ENCODE peak calls at places on chromosomes 2 and 18, in four cellular contexts. U is K562, T is HL-60, D is GM12878. W is an unnamed sample.

GRCh38 chr2:3602553-3603339 is 7.8 kb downstream of the COLEC11 start:
- DNase-seq in U (no peak), T (no peak), D (no peak), W (no peak)

GRCh38 chr2:213101109-213101508 is 50.3 kb downstream of the IKZF2 start:
- DNase-seq in U (no peak), T (no peak), D (no peak), W (no peak)

GRCh38 chr18:75377258-75377657 is 50.2 kb downstream of the SMIM21 start:
- DNase-seq in U (no peak), T (no peak), D (no peak), W (no peak)

GRCh38 chr2:236507393-236508085 is 62.1 kb upstream of the ACKR3 start:
- DNase-seq in U (no peak), T (no peak), D (no peak), W (peak)

GRCh38 chr18:31863103-31863502 is 79.8 kb downstream of the TRAPPC8 start:
- DNase-seq in U (no peak), T (no peak), D (no peak), W (no peak)

GRCh38 chr2:206277503-206277902 is 3.0 kb downstream of the ZDBF2 start:
- DNase-seq in U (no peak), T (no peak), D (no peak), W (no peak)

GRCh38 chr2:231541605-231542509 is 11.6 kb upstream of the NMUR1 start:
- DNase-seq in U (peak), T (no peak), D (no peak), W (no peak)

GRCh38 chr2:10547011-10547410 is 98.9 kb upstream of the ODC1 start:
- DNase-seq in U (no peak), T (no peak), D (no peak), W (no peak)

GRCh38 chr2:96024336-96025106 is 10.2 kb downstream of the GPAT2 start:
- DNase-seq in U (no peak), T (no peak), D (no peak), W (no peak)

GRCh38 chr2:227853204-227853629 is 18.2 kb upstream of the DAW1 start:
- DNase-seq in U (no peak), T (no peak), D (no peak), W (no peak)

GRCh38 chr18:50058731-50059130 is 136.2 kb downstream of the MYO5B start:
- DNase-seq in U (no peak), T (no peak), D (no peak), W (no peak)

GRCh38 chr2:219335373-219335786 is 2.8 kb upstream of the RESP18 start:
- DNase-seq in U (no peak), T (no peak), D (no peak), W (no peak)

GRCh38 chr18:7749510-7749981 is 182.4 kb downstream of the PTPRM start:
- DNase-seq in U (no peak), T (no peak), D (no peak), W (no peak)

GRCh38 chr2:105126353-105126752 is 88.5 kb downstream of the MRPS9 start:
- DNase-seq in U (no peak), T (no peak), D (no peak), W (no peak)

GRCh38 chr2:206556357-206556949 is 85.8 kb upstream of the FAM237A start:
- DNase-seq in U (peak), T (peak), D (no peak), W (no peak)

GRCh38 chr18:79245517-79246001 is 150.2 kb upstream of the NFATC1 start:
- DNase-seq in U (no peak), T (no peak), D (no peak), W (no peak)

GRCh38 chr2:40448476-40449079 is 3.3 kb downstream of the SLC8A1 start:
- DNase-seq in U (peak), T (no peak), D (no peak), W (no peak)

GRCh38 chr2:48266698-48267097 is 263.3 kb upstream of the STON1 start:
- DNase-seq in U (no peak), T (no peak), D (no peak), W (no peak)

GRCh38 chr18:62037989-62038778 is 145.4 kb upstream of the RNF152 start:
- DNase-seq in U (no peak), T (no peak), D (no peak), W (no peak)

GRCh38 chr2:119389615-119390306 is 23.0 kb downstream of the DBI start:
- DNase-seq in U (peak), T (no peak), D (no peak), W (no peak)

GRCh38 chr2:142874293-142874814 is 3.1 kb upstream of the KYNU start:
- DNase-seq in U (no peak), T (peak), D (no peak), W (no peak)

GRCh38 chr2:72864500-72864899 is 22.7 kb upstream of the SPR start:
- DNase-seq in U (no peak), T (no peak), D (no peak), W (no peak)

GRCh38 chr2:190340369-190340768 is 3.0 kb upstream of the INPP1 start:
- DNase-seq in U (peak), T (no peak), D (no peak), W (no peak)

GRCh38 chr18:13973061-13973460 is 57.7 kb upstream of the MC2R start:
- DNase-seq in U (no peak), T (no peak), D (no peak), W (no peak)

GRCh38 chr2:224312741-224313140 is 89.2 kb downstream of the FAM124B start:
- DNase-seq in U (no peak), T (no peak), D (no peak), W (no peak)

GRCh38 chr2:128439231-128440086 is 120.8 kb upstream of the HS6ST1 start:
- DNase-seq in U (no peak), T (no peak), D (no peak), W (no peak)

GRCh38 chr2:156937430-156937829 is 320.1 kb upstream of the GALNT5 start:
- DNase-seq in U (no peak), T (no peak), D (no peak), W (no peak)

GRCh38 chr2:86434290-86434689 is 6.9 kb upstream of the KDM3A start:
- DNase-seq in U (no peak), T (no peak), D (no peak), W (no peak)

GRCh38 chr18:39786477-39786876 is 2168.6 kb upstream of the PIK3C3 start:
- DNase-seq in U (no peak), T (no peak), D (no peak), W (no peak)

GRCh38 chr18:68791801-68792200 is 6.1 kb upstream of the CCDC102B start:
- DNase-seq in U (no peak), T (no peak), D (no peak), W (no peak)

GRCh38 chr2:224248944-224249371 is 152.9 kb downstream of the FAM124B start:
- DNase-seq in U (no peak), T (no peak), D (no peak), W (no peak)

GRCh38 chr2:174951746-174952145 is 53.4 kb downstream of the CHN1 start:
- DNase-seq in U (no peak), T (no peak), D (no peak), W (no peak)

GRCh38 chr2:135186054-135186453 is 134.0 kb downstream of the RAB3GAP1 start:
- DNase-seq in U (no peak), T (no peak), D (no peak), W (no peak)

GRCh38 chr2:128317186-128317897 is 1.3 kb downstream of the HS6ST1 start:
- DNase-seq in U (no peak), T (no peak), D (peak), W (peak)

GRCh38 chr18:57930476-57930875 is 113.5 kb upstream of the NEDD4L start:
- DNase-seq in U (peak), T (no peak), D (no peak), W (no peak)

GRCh38 chr18:3214855-3215637 is 4.7 kb downstream of the MYOM1 start:
- DNase-seq in U (no peak), T (no peak), D (no peak), W (no peak)

GRCh38 chr2:119231975-119232665 is 8.5 kb downstream of the STEAP3 start:
- DNase-seq in U (no peak), T (no peak), D (no peak), W (no peak)

GRCh38 chr2:178978667-178979066 is 71.3 kb downstream of the CCDC141 start:
- DNase-seq in U (no peak), T (no peak), D (no peak), W (no peak)

GRCh38 chr2:178980815-178981214 is 69.1 kb downstream of the CCDC141 start:
- DNase-seq in U (no peak), T (no peak), D (no peak), W (no peak)

DNA sequence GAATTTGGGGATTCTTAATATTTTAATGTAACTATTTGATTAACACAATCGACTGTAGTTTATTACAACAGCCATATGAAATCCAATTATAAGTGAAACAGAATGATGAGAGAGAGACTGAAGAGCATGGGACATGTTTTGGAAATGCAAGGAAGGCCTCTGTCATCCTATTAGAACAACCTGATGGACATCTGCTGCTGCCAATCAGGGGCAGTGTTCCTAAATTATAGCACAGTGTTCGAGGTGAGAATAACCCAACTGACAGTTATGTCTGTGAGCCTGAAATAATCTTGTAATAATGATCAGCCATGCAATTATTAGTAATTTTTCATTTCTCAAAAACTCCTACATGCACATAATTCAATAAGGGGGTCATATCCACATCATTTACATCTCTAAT is 73.6 kb downstream of the CCDC141 start:
- DNase-seq in U (no peak), T (no peak), D (no peak), W (no peak)
- TF ChIP-seq SPI1 in U (no peak), T (no peak), D (no peak), W (no peak)

DNA sequence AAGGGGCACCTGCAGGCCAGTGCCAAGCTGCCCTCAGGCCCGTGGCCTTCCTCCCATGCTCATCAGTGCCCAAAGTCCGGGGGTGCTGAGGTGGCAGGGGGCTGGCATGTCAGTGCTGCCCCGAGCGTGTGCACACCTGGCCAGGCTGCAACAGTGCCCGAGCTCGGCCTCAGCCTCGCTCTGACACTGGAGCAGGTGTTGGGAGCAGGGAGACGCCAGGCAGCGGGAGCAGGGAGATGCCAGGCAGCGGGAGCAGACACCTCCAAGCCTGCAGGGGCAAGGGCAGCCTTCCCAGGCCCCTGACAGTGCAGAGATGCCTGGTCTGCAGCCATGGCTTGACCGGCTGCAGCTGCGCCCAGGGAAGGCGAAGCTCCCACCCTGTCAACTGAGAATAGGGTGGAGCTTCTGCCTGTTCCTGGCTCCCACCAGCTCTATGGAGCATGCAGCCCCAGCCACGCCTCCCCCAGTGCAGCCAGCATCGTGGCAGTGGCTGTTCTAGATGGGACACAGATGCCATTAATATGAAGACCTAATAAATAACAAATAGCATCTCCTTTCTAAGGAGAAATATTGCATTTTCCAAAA is 82.4 kb downstream of the DTNB start:
- DNase-seq in U (no peak), T (no peak), D (no peak), W (no peak)
- TF ChIP-seq SPI1 in U (no peak), T (no peak), D (no peak), W (no peak)

GRCh38 chr2:239110595-239111048 is 262.7 kb downstream of the TWIST2 start:
- DNase-seq in U (no peak), T (no peak), D (no peak), W (no peak)

GRCh38 chr2:239109916-239110545 is 262.1 kb downstream of the TWIST2 start:
- DNase-seq in U (no peak), T (no peak), D (no peak), W (no peak)

GRCh38 chr2:239108459-239108858 is 260.6 kb downstream of the TWIST2 start:
- DNase-seq in U (no peak), T (no peak), D (no peak), W (no peak)

GRCh38 chr2:239107936-239108335 is 260.1 kb downstream of the TWIST2 start:
- DNase-seq in U (no peak), T (no peak), D (no peak), W (no peak)

DNA sequence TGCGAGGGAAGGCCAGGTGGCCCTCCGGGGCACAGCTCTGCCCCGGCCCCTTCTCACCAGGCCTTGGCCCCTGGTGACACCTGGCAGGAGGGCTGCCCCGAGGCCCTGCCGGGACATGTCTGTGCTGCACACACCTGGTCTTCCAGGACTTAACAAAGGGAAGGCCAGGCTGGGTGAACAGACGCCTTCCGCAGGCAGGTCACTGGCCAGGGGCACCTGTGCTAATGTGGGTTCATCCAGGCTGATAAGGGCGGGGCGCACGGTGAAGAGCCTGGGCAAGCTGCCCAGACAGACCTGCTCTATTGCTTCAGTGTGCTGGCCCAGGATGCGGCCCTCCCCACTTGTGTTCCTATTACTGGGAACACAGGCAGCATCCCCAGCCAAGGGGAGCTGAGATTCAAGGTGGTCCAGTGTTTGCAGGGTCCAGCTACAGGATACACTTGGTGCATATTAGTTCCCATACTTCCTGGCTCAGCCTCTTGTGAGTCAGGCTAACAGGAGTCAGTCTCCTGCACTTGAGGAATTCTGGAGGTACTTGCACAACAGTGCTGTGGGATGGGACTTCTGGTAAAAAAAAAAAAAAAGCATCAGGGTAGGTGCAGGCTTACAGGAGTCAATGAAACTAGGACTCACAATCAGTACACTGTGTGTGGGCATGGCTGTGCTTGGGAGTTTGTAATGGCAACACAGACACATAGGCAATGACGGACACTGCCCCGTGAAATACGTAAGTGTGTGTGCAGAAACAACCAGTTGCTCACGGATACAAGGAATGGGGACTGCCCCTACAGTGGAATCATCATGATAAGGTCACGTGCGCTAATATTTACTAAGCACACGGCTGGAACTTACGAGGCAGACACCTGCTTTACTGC is 261.4 kb downstream of the TWIST2 start:
- DNase-seq in U (no peak), T (no peak), D (no peak), W (no peak)
- TF ChIP-seq SPI1 in U (no peak), T (no peak), D (no peak), W (no peak)

DNA sequence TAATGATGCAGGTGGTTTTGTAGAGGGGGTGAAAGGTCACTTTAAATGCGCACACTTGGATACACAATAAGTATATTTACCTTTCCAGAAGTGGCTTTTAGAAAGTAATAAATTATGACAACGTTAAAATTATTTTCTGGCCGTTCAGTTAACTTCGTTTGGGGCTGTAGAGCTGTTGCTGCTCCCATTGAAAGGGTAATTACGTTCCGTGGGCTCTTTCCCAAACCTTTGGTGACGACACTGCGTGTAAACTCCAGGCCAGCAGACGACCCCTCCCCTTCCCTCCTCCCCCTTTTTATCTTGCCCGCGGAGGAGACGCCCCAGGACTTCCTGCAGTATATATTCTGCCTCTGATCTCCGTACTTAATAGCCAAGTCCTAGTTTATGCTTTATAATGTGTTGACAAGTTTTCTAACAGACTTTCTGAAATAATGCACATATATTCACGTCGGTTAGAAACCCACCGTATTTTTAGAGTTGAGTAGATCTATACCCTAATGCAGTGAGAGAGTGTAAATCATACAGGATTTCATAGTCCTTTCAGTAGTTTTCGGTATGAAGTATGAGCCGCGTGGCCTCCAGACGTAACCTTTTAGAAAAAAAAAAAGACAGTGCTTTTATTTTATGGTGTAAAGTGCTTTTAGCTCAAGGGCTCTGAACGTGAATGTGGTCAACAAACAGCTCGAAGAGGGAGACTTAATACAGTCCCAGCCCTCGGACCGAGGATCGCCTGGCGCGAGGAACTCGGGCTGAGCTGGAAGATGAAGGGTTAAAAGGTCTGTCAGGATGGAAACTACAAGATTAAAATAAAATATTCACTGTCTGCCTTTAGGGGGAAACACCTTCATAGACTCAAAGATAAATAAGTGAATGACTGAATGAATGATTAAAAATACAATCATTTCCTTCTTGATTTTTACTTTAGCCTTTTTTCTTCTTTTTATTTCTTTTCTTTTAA is 3.8 kb upstream of the BCL11A start:
- DNase-seq in U (peak), T (no peak), D (no peak), W (no peak)
- TF ChIP-seq SPI1 in U (no peak), T (no peak), D (no peak), W (no peak)

GRCh38 chr2:139946690-139947089 is 1166.5 kb upstream of the NXPH2 start:
- DNase-seq in U (no peak), T (no peak), D (no peak), W (no peak)

GRCh38 chr2:139949242-139949972 is 1169.2 kb upstream of the NXPH2 start:
- DNase-seq in U (no peak), T (no peak), D (no peak), W (no peak)
- TF ChIP-seq SPI1 in U (no peak), T (no peak), D (no peak), W (no peak)